ENCODE peak calls at places on chromosomes 11 and 22, in nine cellular contexts. R, Z, S, D, M, Y, P, W and U are unnamed samples.

GRCh38 chr11:281486-282161 is 3.4 kb downstream of the NLRP6 start:
- DNase-seq in P (no peak), R (no peak), W (no peak), M (no peak), S (no peak), Z (no peak), D (no peak), Y (no peak), U (no peak)

GRCh38 chr11:38718049-38718448 is 2120.0 kb upstream of the RAG2 start:
- DNase-seq in Y (no peak), W (no peak), S (no peak), Z (peak; percentile 2), M (no peak), D (no peak), P (no peak), R (no peak), U (no peak)

GRCh38 chr22:50198624-50199017 is 2.2 kb upstream of the SELENOO start:
- DNase-seq in D (no peak), R (no peak), Y (no peak), Z (no peak), P (no peak), W (no peak), M (no peak), S (no peak), U (no peak)

GRCh38 chr11:64185323-64186204 is at the start of gene STIP1:
- DNase-seq in Y (peak; percentile 99), M (peak; percentile 99), D (peak; percentile 97), P (peak; percentile 99), Z (peak; percentile 100), S (peak; percentile 99), R (peak; percentile 97), W (peak; percentile 100), U (peak; percentile 100)

GRCh38 chr11:105489431-105489830 is 120.4 kb upstream of the GRIA4 start:
- DNase-seq in W (no peak), M (no peak), P (no peak), R (no peak), D (no peak), Z (peak; percentile 40), Y (no peak), S (no peak), U (no peak)

GRCh38 chr11:45655347-45655756 is 10.1 kb downstream of the CHST1 start:
- DNase-seq in R (peak; percentile 48), S (peak; percentile 94), D (no peak), P (no peak), Z (peak; percentile 87), Y (peak; percentile 68), W (peak; percentile 59), M (peak; percentile 39), U (peak; percentile 85)

GRCh38 chr11:125167292-125167953 is 2.9 kb downstream of the PKNOX2 start:
- DNase-seq in M (no peak), W (no peak), Z (peak; percentile 62), R (no peak), S (no peak), D (no peak), P (no peak), Y (no peak), U (no peak)

GRCh38 chr11:128164090-128164741 is 423.1 kb downstream of the ETS1 start:
- DNase-seq in Z (no peak), S (no peak), Y (no peak), W (no peak), R (no peak), D (no peak), P (no peak), M (no peak), U (no peak)

GRCh38 chr11:124072147-124072546 is 31.0 kb upstream of the OR10G7 start:
- DNase-seq in W (no peak), P (no peak), Y (no peak), S (no peak), M (no peak), D (no peak), Z (no peak), R (no peak), U (no peak)

GRCh38 chr11:36750349-36750748 is 152.3 kb upstream of the RAG2 start:
- DNase-seq in D (no peak), Y (no peak), S (no peak), R (no peak), P (no peak), M (no peak), W (no peak), Z (no peak), U (no peak)

GRCh38 chr11:129230006-129230405 is 37.9 kb upstream of the ARHGAP32 start:
- DNase-seq in M (no peak), S (no peak), W (no peak), Y (no peak), P (no peak), R (no peak), D (no peak), Z (no peak), U (no peak)

GRCh38 chr22:17955611-17956379 is 68.6 kb downstream of the MICAL3 start:
- DNase-seq in D (no peak), P (no peak), Y (no peak), Z (no peak), M (no peak), S (no peak), R (no peak), W (no peak), U (no peak)

GRCh38 chr22:44459041-44459440 is 39.0 kb downstream of the RTL6 start:
- DNase-seq in P (no peak), W (no peak), Z (no peak), D (no peak), R (no peak), M (no peak), Y (no peak), S (no peak), U (no peak)

GRCh38 chr22:17098379-17098819 is 13.6 kb downstream of the IL17RA start:
- DNase-seq in M (no peak), W (no peak), Y (peak; percentile 62), R (no peak), Z (no peak), P (no peak), D (no peak), S (no peak), U (no peak)

GRCh38 chr11:98564881-98565280 is 455.9 kb upstream of the CNTN5 start:
- DNase-seq in P (no peak), Y (no peak), W (no peak), Z (no peak), D (no peak), M (no peak), S (no peak), R (no peak), U (no peak)

GRCh38 chr11:126007263-126007662 is 55.4 kb downstream of the CDON start:
- DNase-seq in R (no peak), S (peak; percentile 5), P (no peak), Z (no peak), Y (no peak), M (no peak), W (peak; percentile 18), D (no peak), U (no peak)

GRCh38 chr11:70090989-70091388 is 12.9 kb downstream of the ANO1 start:
- DNase-seq in D (no peak), Y (no peak), Z (peak; percentile 41), S (no peak), W (peak; percentile 77), R (no peak), P (no peak), M (no peak), U (peak; percentile 69)

GRCh38 chr11:56714206-56714605 is 15.3 kb downstream of the OR9G1 start:
- DNase-seq in D (no peak), W (no peak), Z (no peak), P (no peak), R (no peak), M (no peak), S (no peak), Y (no peak), U (no peak)

GRCh38 chr22:43667658-43668057 is 144.4 kb downstream of the EFCAB6 start:
- DNase-seq in Y (no peak), Z (no peak), W (no peak), R (no peak), M (no peak), S (no peak), D (no peak), P (no peak), U (no peak)

GRCh38 chr11:111549196-111549868 is 8.8 kb downstream of the LAYN start:
- DNase-seq in P (no peak), R (no peak), S (no peak), W (no peak), D (no peak), Z (no peak), M (no peak), Y (no peak), U (no peak)

GRCh38 chr11:117335399-117335798 is 7.7 kb downstream of the CEP164 start:
- DNase-seq in Z (no peak), R (no peak), S (no peak), W (no peak), Y (no peak), P (no peak), M (no peak), D (no peak), U (no peak)

GRCh38 chr22:47806894-47807293 is 1044.4 kb downstream of the TBC1D22A start:
- DNase-seq in Y (peak; percentile 13), Z (no peak), P (no peak), R (no peak), M (no peak), D (no peak), W (no peak), S (no peak), U (no peak)

GRCh38 chr22:42369250-42370041 is 62.8 kb downstream of the NFAM1 start:
- DNase-seq in D (peak; percentile 68), Z (peak; percentile 97), W (peak; percentile 95), M (peak; percentile 83), R (peak; percentile 78), S (peak; percentile 95), Y (peak; percentile 89), P (peak; percentile 44), U (peak; percentile 88)

GRCh38 chr11:66706989-66707388 is 22.0 kb downstream of the SPTBN2 start:
- DNase-seq in D (no peak), R (no peak), S (no peak), W (no peak), M (no peak), P (no peak), Z (no peak), Y (no peak), U (no peak)

GRCh38 chr22:23537421-23537820 is 42.7 kb downstream of the IGLL1 start:
- DNase-seq in Z (no peak), R (no peak), D (no peak), P (no peak), M (no peak), Y (no peak), W (no peak), S (no peak), U (no peak)

GRCh38 chr22:22944268-22944985 is 56.8 kb downstream of the IGLL5 start:
- DNase-seq in D (no peak), W (no peak), P (no peak), Y (peak; percentile 12), S (no peak), M (no peak), Z (no peak), R (no peak), U (no peak)

GRCh38 chr11:70305501-70305900 is 35.0 kb downstream of the PPFIA1 start:
- DNase-seq in Z (no peak), R (no peak), D (no peak), P (no peak), W (no peak), S (no peak), M (no peak), Y (no peak), U (no peak)

GRCh38 chr11:57776577-57776976 is 15.0 kb downstream of the CTNND1 start:
- DNase-seq in R (no peak), Z (no peak), D (no peak), W (no peak), S (no peak), M (no peak), P (no peak), Y (no peak), U (no peak)

GRCh38 chr22:17872491-17872890 is 98.2 kb upstream of the BID start:
- DNase-seq in S (no peak), D (no peak), Z (no peak), Y (no peak), P (no peak), W (no peak), M (no peak), R (no peak), U (no peak)

GRCh38 chr11:32109138-32109537 is 18.3 kb downstream of the RCN1 start:
- DNase-seq in P (no peak), M (no peak), S (no peak), W (no peak), D (no peak), Z (no peak), Y (no peak), R (no peak), U (no peak)

GRCh38 chr22:23385301-23386244 is 194.5 kb downstream of the IGLL1 start:
- DNase-seq in Z (peak; percentile 83), Y (peak; percentile 85), W (peak; percentile 82), R (peak; percentile 77), P (no peak), M (peak; percentile 62), D (peak; percentile 57), S (peak; percentile 79), U (peak; percentile 33)